ENCODE peak calls at places on chromosomes 12 and 14, in eight cellular contexts. I is IMR-90, T is fibroblast of lung, L is A549, N is OCI-LY7, B is MM.1S, Z is osteoblast, J is GM23248. W is an unnamed sample.
A peak's percentile ranks its signal among the peaks of the same experiment; 100 is the strongest.

GRCh38 chr14:32595496-32595895 is 266.4 kb downstream of the AKAP6 start:
- DNase-seq in I (no peak), T (no peak), L (no peak), N (no peak), B (no peak), Z (no peak), J (no peak), W (no peak)

GRCh38 chr12:53231859-53232640 is at the start of gene RARG:
- DNase-seq in I (no peak), T (peak; percentile 58), L (peak; percentile 76), N (no peak), B (peak; percentile 71), Z (peak; percentile 96), J (peak; percentile 87), W (peak; percentile 90)

GRCh38 chr14:68394113-68394718 is 398.7 kb downstream of the ZFP36L1 start:
- DNase-seq in I (peak; percentile 63), T (peak; percentile 62), L (no peak), N (no peak), B (no peak), Z (peak; percentile 22), J (peak; percentile 49), W (no peak)

GRCh38 chr14:81315344-81315743 is 84.8 kb downstream of the STON2 start:
- DNase-seq in I (no peak), T (peak; percentile 28), L (no peak), N (no peak), B (no peak), Z (no peak), J (no peak), W (no peak)

GRCh38 chr12:117119592-117120198 is 20.5 kb upstream of the TESC start:
- DNase-seq in I (no peak), T (no peak), L (peak; percentile 72), N (peak; percentile 58), B (peak; percentile 33), Z (no peak), J (no peak), W (no peak)

GRCh38 chr12:124381454-124382207 is 86.7 kb downstream of the RFLNA start:
- DNase-seq in I (peak; percentile 59), T (peak; percentile 84), L (peak; percentile 93), N (no peak), B (no peak), Z (peak; percentile 97), J (peak; percentile 90), W (peak; percentile 99)

GRCh38 chr12:3832738-3833137 is 40.5 kb downstream of the PARP11 start:
- DNase-seq in I (peak; percentile 54), T (no peak), L (no peak), N (no peak), B (no peak), Z (no peak), J (peak; percentile 17), W (no peak)

GRCh38 chr14:96086032-96086431 is 46.9 kb downstream of the C14orf132 start:
- DNase-seq in I (peak; percentile 86), T (peak; percentile 91), L (peak; percentile 42), N (no peak), B (no peak), Z (peak; percentile 96), J (peak; percentile 94), W (peak; percentile 23)

GRCh38 chr12:93676408-93677194 is 574 bp upstream of the CRADD start:
- DNase-seq in I (no peak), T (no peak), L (no peak), N (no peak), B (no peak), Z (no peak), J (peak; percentile 4), W (no peak)

GRCh38 chr14:100396266-100396795 is 73.2 kb downstream of the SLC25A47 start:
- DNase-seq in I (no peak), T (no peak), L (no peak), N (no peak), B (no peak), Z (no peak), J (no peak), W (no peak)

GRCh38 chr14:54447231-54447692 is 6.1 kb upstream of the CNIH1 start:
- DNase-seq in I (peak; percentile 52), T (no peak), L (peak; percentile 72), N (no peak), B (no peak), Z (no peak), J (peak; percentile 86), W (no peak)

GRCh38 chr14:72892103-72892878 is 1.6 kb downstream of the DPF3 start:
- DNase-seq in I (peak; percentile 43), T (peak; percentile 46), L (no peak), N (no peak), B (peak; percentile 41), Z (peak; percentile 62), J (peak; percentile 70), W (no peak)

GRCh38 chr14:84404246-84404645 is 1125.7 kb upstream of the FLRT2 start:
- DNase-seq in I (no peak), T (no peak), L (no peak), N (no peak), B (no peak), Z (no peak), J (no peak), W (no peak)

GRCh38 chr14:56731187-56731586 is 79.1 kb downstream of the OTX2 start:
- DNase-seq in I (no peak), T (no peak), L (no peak), N (no peak), B (no peak), Z (no peak), J (no peak), W (no peak)

GRCh38 chr14:104268725-104269436 is 130.5 kb downstream of the KIF26A start:
- DNase-seq in I (no peak), T (no peak), L (no peak), N (no peak), B (no peak), Z (no peak), J (no peak), W (no peak)

GRCh38 chr12:77847060-77847541 is 16.4 kb downstream of the NAV3 start:
- DNase-seq in I (peak; percentile 1), T (peak; percentile 64), L (no peak), N (peak; percentile 88), B (peak; percentile 79), Z (no peak), J (peak; percentile 43), W (no peak)

GRCh38 chr12:5965950-5966383 is 20.9 kb upstream of the ANO2 start:
- DNase-seq in I (peak; percentile 34), T (peak; percentile 28), L (peak; percentile 63), N (peak; percentile 57), B (peak; percentile 57), Z (peak; percentile 93), J (peak; percentile 82), W (no peak)

DNA sequence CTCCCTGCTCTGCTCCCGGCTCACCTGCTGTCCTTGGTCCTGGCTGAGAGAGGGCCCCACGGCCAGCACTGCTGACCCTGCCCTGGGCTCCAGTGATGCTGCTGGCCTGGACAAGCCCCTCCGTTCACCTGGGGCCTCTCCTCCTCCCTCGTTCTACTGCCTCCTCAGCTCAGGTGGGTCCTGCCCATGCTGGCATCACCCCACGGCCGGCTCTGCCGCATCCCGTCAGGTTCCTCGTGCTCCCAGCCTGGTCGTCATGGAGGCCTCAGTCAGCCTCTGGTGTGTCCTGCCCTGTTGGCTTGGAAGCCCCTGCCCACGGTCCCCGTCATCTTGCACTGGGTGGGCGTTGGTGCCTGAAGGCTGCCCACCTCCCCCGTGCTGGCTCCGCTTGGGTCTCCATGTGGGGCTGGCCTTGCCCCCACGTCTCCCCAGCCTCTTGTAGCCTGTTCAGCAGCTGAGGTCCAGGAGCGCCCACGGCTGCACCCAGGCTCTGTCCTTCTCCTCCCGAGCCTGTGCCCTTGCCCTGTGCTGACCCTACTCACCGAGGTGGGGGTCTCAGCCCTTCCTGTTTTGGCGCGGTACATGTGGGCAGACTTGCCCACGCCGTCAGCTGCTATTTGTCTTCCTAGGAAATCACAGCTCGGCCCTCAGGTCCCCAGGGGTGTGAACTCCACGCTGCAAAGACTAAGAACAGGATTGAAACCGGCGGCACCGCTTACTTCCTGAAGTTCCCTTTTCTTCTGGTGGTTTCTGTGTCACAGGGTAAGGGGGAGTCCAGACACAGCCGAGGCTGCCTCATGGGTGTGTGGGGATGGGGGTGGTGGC is 121.6 kb downstream of the TMEM121 start:
- DNase-seq in I (no peak), T (no peak), L (no peak), N (no peak), B (no peak), Z (peak; percentile 61), J (no peak), W (no peak)
- H3K4me3 ChIP-seq in I (no peak overlapping the region), T (no peak overlapping the region), L (no peak overlapping the region), N (no peak overlapping the region), B (no peak overlapping the region), Z (no peak overlapping the region), J (no peak overlapping the region), W (no peak overlapping the region)

GRCh38 chr12:38258411-38258810 is 58.2 kb upstream of the ALG10B start:
- DNase-seq in I (no peak), T (no peak), L (no peak), N (no peak), B (no peak), Z (no peak), J (no peak), W (no peak)
- H3K9me3 ChIP-seq in I (peaks cover 13% of the 10 kb centered on the region), T (no peaks in the 10 kb centered on the region), L (no peaks in the 10 kb centered on the region), N (no peaks in the 10 kb centered on the region), B (no peaks in the 10 kb centered on the region), Z (peaks cover 2% of the 10 kb centered on the region), J (no peaks in the 10 kb centered on the region), W (no peaks in the 10 kb centered on the region)

GRCh38 chr12:39931231-39931630 is 174.7 kb downstream of the SLC2A13 start:
- DNase-seq in I (no peak), T (no peak), L (no peak), N (no peak), B (no peak), Z (no peak), J (no peak), W (no peak)

GRCh38 chr12:39935275-39935674 is 170.6 kb downstream of the SLC2A13 start:
- DNase-seq in I (peak; percentile 44), T (peak; percentile 29), L (no peak), N (no peak), B (no peak), Z (no peak), J (peak; percentile 75), W (no peak)

GRCh38 chr12:39931857-39932256 is 174.0 kb downstream of the SLC2A13 start:
- DNase-seq in I (no peak), T (no peak), L (no peak), N (no peak), B (no peak), Z (peak; percentile 4), J (no peak), W (no peak)

GRCh38 chr12:39935839-39936238 is 170.0 kb downstream of the SLC2A13 start:
- DNase-seq in I (no peak), T (no peak), L (no peak), N (no peak), B (no peak), Z (no peak), J (no peak), W (no peak)

GRCh38 chr12:39930066-39930465 is 175.8 kb downstream of the SLC2A13 start:
- DNase-seq in I (no peak), T (no peak), L (no peak), N (no peak), B (no peak), Z (no peak), J (no peak), W (no peak)
- H3K4me2 ChIP-seq in I (no peak overlapping the region), T (no peak overlapping the region), L (no peak overlapping the region), N (no peak overlapping the region), B (no peak overlapping the region), Z (no peak overlapping the region), J (no peak overlapping the region), W (no peak overlapping the region)

DNA sequence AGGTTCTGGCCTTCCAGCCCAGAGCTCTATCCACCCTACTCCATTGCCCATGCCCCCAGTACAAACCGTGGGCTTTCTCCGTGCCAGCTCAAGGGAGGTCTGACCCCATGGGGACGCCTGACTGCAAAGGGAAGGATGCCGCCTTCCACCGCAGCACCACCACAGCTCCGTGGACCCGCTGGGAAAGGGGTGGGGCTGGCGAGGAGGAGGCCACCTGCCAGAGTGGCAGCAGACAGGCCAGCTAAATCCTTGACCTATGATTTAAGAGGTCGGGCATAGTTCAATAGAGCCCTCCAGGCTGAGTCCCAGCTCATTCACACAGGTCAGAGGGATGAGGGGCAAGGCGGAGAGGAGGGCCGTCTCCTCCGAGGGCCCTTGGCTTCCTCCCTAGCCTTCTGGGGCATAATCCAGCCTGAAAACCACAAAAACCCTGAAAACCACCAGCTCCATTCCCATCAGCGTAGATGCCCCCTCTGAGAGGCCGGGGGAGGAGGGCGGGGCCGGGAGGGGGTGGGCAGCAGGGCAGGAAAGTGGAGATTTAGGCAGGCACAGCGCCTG is 14.9 kb upstream of the FIGNL2 start:
- DNase-seq in I (no peak), T (peak; percentile 26), L (no peak), N (no peak), B (no peak), Z (peak; percentile 71), J (no peak), W (no peak)
- H3K4me3 ChIP-seq in I (no peak overlapping the region), T (no peak overlapping the region), L (no peak overlapping the region), N (no peak overlapping the region), B (no peak overlapping the region), Z (peak overlapping the region; percentile 69), J (no peak overlapping the region), W (no peak overlapping the region)

W was measured in PC-9.